ENCODE peak calls at places on chromosomes 11 and 22, in seven cellular contexts. Q is prostate gland; Y is HCT116; X is effector memory CD4-positive, alpha-beta T cell; A is left lung; P is fibroblast of mammary gland; W is body of pancreas. U is an unnamed sample.

GRCh38 chr11:109734602-109735001 is 312.6 kb downstream of the C11orf87 start:
- DNase-seq in Q (no peak), Y (no peak), X (no peak), A (no peak), P (peak), W (no peak), U (no peak)

GRCh38 chr11:3164540-3165151 is 464 bp downstream of the OSBPL5 start:
- DNase-seq in Q (no peak), Y (no peak), X (no peak), A (peak), P (no peak), W (peak), U (no peak)

GRCh38 chr11:85772700-85773099 is 38.2 kb downstream of the SYTL2 start:
- DNase-seq in Q (no peak), Y (no peak), X (no peak), A (no peak), P (no peak), W (no peak), U (peak)

GRCh38 chr11:2987881-2988280 is 4.2 kb downstream of the NAP1L4 start:
- DNase-seq in Q (no peak), Y (no peak), X (no peak), A (no peak), P (no peak), W (no peak), U (no peak)

GRCh38 chr11:116955949-116956348 is 118.5 kb upstream of the APOA1 start:
- DNase-seq in Q (no peak), Y (no peak), X (no peak), A (no peak), P (no peak), W (no peak), U (no peak)

GRCh38 chr11:129943036-129943435 is 47.7 kb upstream of the NFRKB start:
- DNase-seq in Q (no peak), Y (no peak), X (no peak), A (no peak), P (no peak), W (no peak), U (no peak)

GRCh38 chr11:2742611-2743426 is 43.0 kb upstream of the KCNQ1OT1 start:
- DNase-seq in Q (no peak), Y (no peak), X (no peak), A (no peak), P (no peak), W (no peak), U (no peak)

GRCh38 chr11:83008581-83008923 is 63.1 kb downstream of the RAB30 start:
- DNase-seq in Q (no peak), Y (no peak), X (no peak), A (no peak), P (peak), W (no peak), U (no peak)

GRCh38 chr11:127345819-127346459 is 345.4 kb upstream of the KIRREL3 start:
- DNase-seq in Q (peak), Y (no peak), X (no peak), A (no peak), P (peak), W (peak), U (no peak)

GRCh38 chr11:121829159-121829643 is 286.8 kb downstream of the BLID start:
- DNase-seq in Q (no peak), Y (peak), X (no peak), A (peak), P (peak), W (peak), U (peak)

GRCh38 chr11:35618497-35619029 is 303 bp downstream of the FJX1 start:
- DNase-seq in Q (no peak), Y (no peak), X (no peak), A (no peak), P (peak), W (peak), U (no peak)

GRCh38 chr22:39558254-39558727 is 12.3 kb upstream of the CACNA1I start:
- DNase-seq in Q (no peak), Y (no peak), X (no peak), A (no peak), P (no peak), W (no peak), U (no peak)
- H3K4me3 ChIP-seq in Q (peak), Y (no peak), X (no peak), A (no peak), P (no peak), W (no peak), U (no peak)

DNA sequence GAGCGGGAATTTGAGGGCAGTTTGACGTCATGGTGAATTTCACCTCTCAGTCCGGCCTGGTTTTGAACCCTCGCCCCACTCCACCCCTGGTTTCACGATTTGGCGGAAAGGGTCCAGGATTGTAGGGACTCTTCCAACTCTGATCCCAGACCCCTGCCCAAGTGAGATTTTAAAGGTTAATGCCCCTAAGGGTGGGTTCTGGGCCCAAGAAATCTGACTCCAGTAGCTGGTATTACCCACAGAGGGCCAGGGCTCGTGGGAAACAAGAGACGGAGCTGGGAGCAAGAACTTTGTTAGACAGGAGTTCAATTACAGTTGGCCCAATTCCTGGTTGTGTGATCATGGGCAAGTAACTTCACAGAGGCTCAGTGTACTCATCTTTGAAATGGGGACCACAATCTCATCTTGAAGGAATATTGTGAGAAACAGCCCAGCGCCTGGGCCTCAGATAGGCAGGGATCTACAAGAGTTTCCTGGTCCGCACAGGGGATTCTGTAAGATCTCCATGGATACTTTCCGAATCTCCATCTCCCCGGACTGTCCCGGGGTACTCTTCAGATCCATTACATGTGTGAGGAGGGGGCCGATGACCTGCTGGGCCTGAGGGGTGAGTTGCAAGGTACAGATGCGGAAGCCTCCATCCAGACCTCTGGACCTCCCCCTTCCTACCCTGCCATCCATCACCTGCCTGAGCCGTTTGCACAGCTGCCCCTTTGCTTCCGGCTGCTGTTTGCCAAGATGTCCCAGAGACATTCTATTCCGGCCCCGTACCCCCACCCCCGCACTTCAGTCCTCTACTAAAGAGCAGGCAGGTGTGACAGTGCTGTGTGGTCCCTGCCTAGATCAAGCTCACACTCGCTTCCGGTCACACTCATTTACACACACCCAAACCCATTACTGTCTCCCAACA is 685 bp upstream of the CALCA start:
- DNase-seq in Q (no peak), Y (no peak), X (no peak), A (no peak), P (no peak), W (no peak), U (no peak)
- H3K4me3 ChIP-seq in Q (no peak), Y (no peak), X (peak), A (no peak), P (no peak), W (no peak), U (no peak)

DNA sequence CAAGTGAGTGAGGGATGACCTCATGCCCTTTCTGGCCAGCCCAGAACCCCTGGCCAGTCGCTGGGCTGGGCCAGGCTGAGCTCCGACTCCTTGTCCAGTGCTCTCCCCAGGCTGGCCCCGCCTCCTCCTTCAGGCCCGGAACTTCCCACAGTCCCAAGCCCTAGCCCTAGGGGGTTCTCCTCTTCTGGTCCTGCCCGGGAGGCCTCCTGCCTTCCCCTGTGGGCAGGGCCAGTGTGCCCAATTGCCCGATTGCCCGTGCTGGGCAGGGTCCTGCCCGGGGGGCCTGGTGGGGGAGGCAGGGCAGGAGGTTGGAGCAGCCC is 4.2 kb downstream of the TCIRG1 start:
- DNase-seq in Q (no peak), Y (no peak), X (no peak), A (no peak), P (no peak), W (no peak), U (no peak)
- H3K4me3 ChIP-seq in Q (no peak), Y (no peak), X (no peak), A (no peak), P (no peak), W (no peak), U (no peak)

GRCh38 chr11:65576232-65576866 is 496 bp downstream of the EHBP1L1 start:
- DNase-seq in Q (no peak), Y (no peak), X (no peak), A (peak), P (no peak), W (no peak), U (no peak)

GRCh38 chr11:65576867-65577755 is 1.3 kb downstream of the EHBP1L1 start:
- DNase-seq in Q (no peak), Y (no peak), X (peak), A (peak), P (peak), W (peak), U (no peak)

GRCh38 chr11:65578667-65579066 is 2.8 kb downstream of the EHBP1L1 start:
- DNase-seq in Q (no peak), Y (no peak), X (no peak), A (no peak), P (no peak), W (no peak), U (no peak)

GRCh38 chr11:65578134-65578533 is 2.3 kb downstream of the EHBP1L1 start:
- DNase-seq in Q (no peak), Y (no peak), X (no peak), A (no peak), P (no peak), W (no peak), U (no peak)

DNA sequence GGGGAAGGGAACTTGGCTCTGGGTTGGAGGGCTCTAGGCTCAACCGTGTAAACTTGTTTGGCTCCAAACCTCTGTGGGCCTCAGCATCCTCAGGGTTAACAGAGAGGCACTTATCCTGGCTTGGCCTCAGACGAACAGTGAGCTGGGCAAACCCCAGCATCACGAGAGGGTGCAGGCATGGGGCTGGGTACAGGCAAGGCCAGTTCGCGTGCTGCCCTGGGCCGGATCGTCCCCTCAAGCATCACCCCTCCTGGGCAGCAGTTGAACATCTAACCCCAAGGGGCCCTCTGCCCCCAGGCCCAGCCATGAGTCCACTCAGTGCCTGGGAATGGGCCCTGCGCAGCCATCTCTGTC is 1.9 kb downstream of the EHBP1L1 start:
- DNase-seq in Q (no peak), Y (no peak), X (no peak), A (no peak), P (no peak), W (no peak), U (no peak)
- H3K4me3 ChIP-seq in Q (peak), Y (peak), X (peak), A (peak), P (no peak), W (no peak), U (peak)

GRCh38 chr11:47154738-47155570 is 21.7 kb downstream of the ARFGAP2 start:
- DNase-seq in Q (no peak), Y (no peak), X (no peak), A (no peak), P (no peak), W (no peak), U (no peak)
- H3K4me3 ChIP-seq in Q (no peak), Y (no peak), X (no peak), A (no peak), P (no peak), W (no peak), U (no peak)

GRCh38 chr11:113647856-113648255 is 58.3 kb downstream of the TMPRSS5 start:
- DNase-seq in Q (no peak), Y (no peak), X (no peak), A (no peak), P (no peak), W (no peak), U (no peak)

GRCh38 chr11:113645593-113646349 is 60.3 kb downstream of the TMPRSS5 start:
- DNase-seq in Q (no peak), Y (no peak), X (no peak), A (no peak), P (no peak), W (no peak), U (no peak)

GRCh38 chr11:113651018-113651417 is 55.1 kb downstream of the TMPRSS5 start:
- DNase-seq in Q (no peak), Y (no peak), X (no peak), A (no peak), P (no peak), W (no peak), U (no peak)

GRCh38 chr11:113647108-113647507 is 59.0 kb downstream of the TMPRSS5 start:
- DNase-seq in Q (no peak), Y (no peak), X (no peak), A (no peak), P (no peak), W (no peak), U (no peak)

GRCh38 chr11:113649311-113649710 is 56.8 kb downstream of the TMPRSS5 start:
- DNase-seq in Q (no peak), Y (no peak), X (no peak), A (no peak), P (no peak), W (no peak), U (no peak)
- H3K4me3 ChIP-seq in Q (no peak), Y (no peak), X (no peak), A (no peak), P (no peak), W (no peak), U (no peak)

GRCh38 chr22:17774928-17775675 is 833 bp upstream of the BID start:
- DNase-seq in Q (no peak), Y (no peak), X (no peak), A (no peak), P (no peak), W (no peak), U (no peak)

GRCh38 chr22:17775781-17776470 is 1.7 kb upstream of the BID start:
- DNase-seq in Q (no peak), Y (no peak), X (no peak), A (no peak), P (no peak), W (no peak), U (no peak)

GRCh38 chr22:17777717-17778044 is 3.4 kb upstream of the BID start:
- DNase-seq in Q (no peak), Y (no peak), X (no peak), A (no peak), P (no peak), W (no peak), U (no peak)

GRCh38 chr22:17778412-17778976 is 4.2 kb upstream of the BID start:
- DNase-seq in Q (no peak), Y (no peak), X (no peak), A (no peak), P (no peak), W (no peak), U (no peak)

DNA sequence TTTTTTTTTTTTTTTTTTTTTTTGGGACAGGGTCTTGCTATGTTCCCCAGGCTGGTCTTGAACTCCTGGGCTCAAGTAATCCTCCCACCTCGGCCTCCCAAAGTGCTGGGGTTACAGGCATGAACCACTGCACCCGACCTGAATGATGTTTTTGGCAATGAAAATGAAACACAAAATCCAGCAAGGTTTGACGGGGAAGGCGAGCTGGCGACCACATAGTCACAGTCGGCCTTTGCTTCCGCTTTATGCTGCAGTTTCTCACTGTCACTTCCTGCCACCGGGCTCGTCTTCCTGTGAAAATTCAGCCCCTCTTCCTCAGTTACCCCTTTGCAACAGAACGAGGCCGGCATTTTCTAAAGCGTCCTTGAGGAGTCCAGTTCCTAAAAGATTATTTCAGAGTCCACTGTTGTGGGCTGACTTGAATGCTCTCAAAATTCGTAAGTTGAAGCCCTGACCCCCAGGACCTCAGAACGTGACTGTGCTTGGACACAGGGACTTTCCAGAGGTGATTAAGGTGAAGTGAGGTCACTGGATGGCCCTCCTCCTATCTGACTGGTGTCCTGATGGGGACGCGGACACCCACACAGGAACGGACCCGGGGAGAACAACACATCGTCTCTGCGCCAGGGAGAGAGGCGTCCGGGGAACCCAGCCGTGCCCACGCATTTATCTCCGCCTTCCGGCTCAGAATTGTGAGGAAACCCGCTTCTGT is 2.9 kb upstream of the BID start:
- DNase-seq in Q (no peak), Y (no peak), X (peak), A (peak), P (no peak), W (no peak), U (no peak)
- H3K4me3 ChIP-seq in Q (no peak), Y (no peak), X (peak), A (peak), P (peak), W (no peak), U (no peak)

DNA sequence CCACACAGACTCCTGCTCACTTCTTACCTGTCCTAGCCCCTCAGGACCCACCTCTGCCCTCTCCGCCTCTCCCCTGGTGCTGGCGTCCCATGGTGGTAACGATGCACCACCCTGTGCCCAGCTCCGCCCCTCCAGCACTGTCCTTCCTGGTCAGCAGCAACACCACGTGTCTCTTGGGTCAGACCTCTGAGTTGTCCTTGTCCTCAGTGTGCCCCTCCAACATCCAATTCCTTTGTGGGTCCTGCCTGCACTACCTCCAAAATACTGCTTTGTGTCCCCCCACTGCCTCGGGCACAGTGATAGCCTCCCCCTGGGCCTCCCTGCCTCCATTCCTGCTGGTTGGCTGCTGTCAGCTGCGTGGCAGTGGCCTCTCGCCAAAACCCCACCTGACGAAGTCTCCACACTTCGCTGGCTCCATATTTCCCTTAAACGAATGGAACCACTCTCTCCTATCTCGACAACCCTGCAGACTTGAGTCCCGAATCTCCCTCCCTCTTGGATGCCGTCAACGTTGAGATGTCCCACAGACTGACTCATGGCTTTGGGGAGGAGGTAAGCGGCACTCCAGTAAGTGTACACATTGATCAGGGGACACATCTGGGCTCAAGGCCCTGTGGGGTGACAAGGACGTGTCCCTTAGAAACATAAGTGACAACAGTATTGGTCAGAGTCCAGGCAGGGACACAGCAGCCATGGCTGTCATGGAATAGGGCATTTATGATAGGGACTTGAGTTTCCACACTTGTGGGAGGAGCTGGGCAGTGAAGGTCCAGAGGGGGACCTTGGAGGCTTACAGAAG is 42.8 kb downstream of the SHISAL1 start:
- DNase-seq in Q (no peak), Y (no peak), X (no peak), A (no peak), P (no peak), W (no peak), U (no peak)
- H3K4me3 ChIP-seq in Q (no peak), Y (no peak), X (no peak), A (no peak), P (no peak), W (no peak), U (no peak)

GRCh38 chr11:12838463-12839120 is 164.4 kb downstream of the TEAD1 start:
- DNase-seq in Q (peak), Y (no peak), X (no peak), A (no peak), P (peak), W (no peak), U (no peak)
- H3K4me3 ChIP-seq in Q (no peak), Y (no peak), X (no peak), A (no peak), P (peak), W (no peak), U (no peak)